ENCODE peak calls at places on chromosome 13, in four cellular contexts. R is SK-N-SH, I is HepG2, F is K562. C is an unnamed sample.

GRCh38 chr13:30186644-30187431 is 120.5 kb downstream of the KATNAL1 start:
- DNase-seq in F (no peak), I (no peak), R (no peak), C (no peak)

GRCh38 chr13:108269601-108270328 is at the start of gene TNFSF13B:
- DNase-seq in F (peak), I (peak), R (peak), C (peak)

GRCh38 chr13:30094015-30094533 is 213.3 kb downstream of the KATNAL1 start:
- DNase-seq in R (no peak), I (no peak), F (no peak), C (no peak)

GRCh38 chr13:44576396-44577235 is 486 bp upstream of the TSC22D1 start:
- DNase-seq in R (peak), F (peak), I (no peak), C (no peak)

GRCh38 chr13:36543671-36544070 is 111.4 kb downstream of the CCNA1 start:
- DNase-seq in R (no peak), F (no peak), I (no peak), C (no peak)

GRCh38 chr13:18996627-18997051 is 185.0 kb downstream of the TUBA3C start:
- DNase-seq in I (no peak), R (no peak), F (peak), C (no peak)

GRCh38 chr13:24727731-24728601 is 36.0 kb upstream of the RNF17 start:
- DNase-seq in F (peak), R (peak), I (peak), C (peak)

GRCh38 chr13:99382428-99383133 is 75.4 kb upstream of the GPR183 start:
- DNase-seq in I (no peak), R (no peak), F (no peak), C (no peak)

GRCh38 chr13:53778937-53779336 is 750.3 kb downstream of the OLFM4 start:
- DNase-seq in F (no peak), R (no peak), I (no peak), C (no peak)

GRCh38 chr13:81929988-81930387 is 1589.1 kb upstream of the SPRY2 start:
- DNase-seq in I (peak), F (no peak), R (peak), C (no peak)

GRCh38 chr13:36998624-36999041 is 507 bp downstream of the ALG5 start:
- DNase-seq in F (peak), R (peak), I (no peak), C (no peak)

GRCh38 chr13:53089951-53090350 is 61.3 kb downstream of the OLFM4 start:
- DNase-seq in I (no peak), R (no peak), F (no peak), C (no peak)

GRCh38 chr13:86870388-86870966 is 800.7 kb upstream of the SLITRK5 start:
- DNase-seq in F (peak), R (peak), I (peak), C (no peak)

GRCh38 chr13:46606915-46607413 is 54.0 kb downstream of the LRCH1 start:
- DNase-seq in R (no peak), F (peak), I (no peak), C (no peak)

GRCh38 chr13:40149611-40150283 is 494.3 kb downstream of the COG6 start:
- DNase-seq in R (no peak), I (no peak), F (no peak), C (no peak)

DNA sequence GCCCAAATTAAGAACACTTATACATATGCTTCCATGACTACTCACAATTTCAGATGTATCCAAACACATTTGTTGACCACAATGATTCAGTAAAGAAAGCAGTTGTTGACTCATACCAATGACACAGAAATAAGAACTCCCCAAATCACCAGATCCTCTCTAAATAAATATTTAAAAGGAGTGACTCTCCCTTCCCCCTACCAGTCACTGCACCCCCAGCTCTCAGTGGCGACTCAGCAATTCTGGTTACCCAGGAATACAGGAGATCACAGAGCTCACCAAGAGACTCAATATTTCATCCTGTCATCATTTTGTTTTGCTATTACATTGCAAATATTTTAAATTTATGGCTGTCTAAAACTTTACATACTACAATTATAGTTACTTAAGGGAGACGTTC is 131.5 kb downstream of the RGCC start:
- DNase-seq in I (peak), F (peak), R (no peak), C (no peak)
- TF ChIP-seq NFIC in I (no peak), F (no peak), R (peak), C (no peak)

GRCh38 chr13:33183431-33184130 is 102.0 kb downstream of the STARD13 start:
- DNase-seq in F (no peak), I (no peak), R (no peak), C (no peak)
- TF ChIP-seq NFIC in F (no peak), I (no peak), R (no peak), C (no peak)

GRCh38 chr13:84651288-84651687 is 769.0 kb upstream of the SLITRK1 start:
- DNase-seq in R (no peak), F (no peak), I (peak), C (no peak)
- TF ChIP-seq NFIC in R (peak), F (no peak), I (no peak), C (no peak)

DNA sequence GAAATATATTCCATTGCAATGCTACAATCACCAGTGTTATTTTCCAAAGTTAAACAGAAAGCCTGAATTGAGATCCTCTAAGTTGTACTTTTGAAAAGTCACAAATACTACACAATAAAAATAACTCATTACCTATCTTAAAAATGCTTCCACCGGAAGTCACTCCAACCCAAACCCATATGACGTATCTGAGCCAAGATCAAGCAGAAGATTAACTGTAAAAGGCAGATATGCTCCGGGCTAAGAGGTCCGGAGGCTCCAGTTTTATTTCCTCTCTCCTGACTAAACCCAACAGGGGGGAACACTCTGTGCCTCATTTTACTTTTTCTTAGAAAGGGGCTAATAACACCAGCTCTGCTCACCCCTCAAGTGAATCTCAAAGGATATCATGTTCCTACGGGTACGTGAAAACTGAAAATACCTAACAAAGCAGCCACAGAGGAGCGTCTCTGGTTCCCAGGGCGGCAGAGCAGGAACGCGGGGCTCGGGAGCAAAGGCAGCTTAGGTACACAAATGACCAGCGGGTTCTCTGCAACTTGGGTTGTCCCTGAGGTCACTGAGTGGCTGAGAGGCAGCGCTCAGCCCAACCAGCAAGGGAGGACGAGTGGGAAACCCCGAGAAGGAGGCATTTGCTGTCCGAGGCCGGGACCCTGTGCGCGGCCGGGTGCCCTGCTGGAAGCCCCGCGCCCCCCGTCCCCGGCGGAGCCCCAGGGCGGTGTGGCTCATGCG is 752 bp downstream of the RAB20 start:
- DNase-seq in F (peak), R (peak), I (peak), C (no peak)
- TF ChIP-seq NFIC in F (no peak), R (no peak), I (no peak), C (no peak)

GRCh38 chr13:28159057-28159456 is 20.7 kb downstream of the PAN3 start:
- DNase-seq in I (no peak), F (no peak), R (no peak), C (no peak)

GRCh38 chr13:28163587-28163986 is 25.2 kb downstream of the PAN3 start:
- DNase-seq in F (no peak), I (no peak), R (no peak), C (no peak)

DNA sequence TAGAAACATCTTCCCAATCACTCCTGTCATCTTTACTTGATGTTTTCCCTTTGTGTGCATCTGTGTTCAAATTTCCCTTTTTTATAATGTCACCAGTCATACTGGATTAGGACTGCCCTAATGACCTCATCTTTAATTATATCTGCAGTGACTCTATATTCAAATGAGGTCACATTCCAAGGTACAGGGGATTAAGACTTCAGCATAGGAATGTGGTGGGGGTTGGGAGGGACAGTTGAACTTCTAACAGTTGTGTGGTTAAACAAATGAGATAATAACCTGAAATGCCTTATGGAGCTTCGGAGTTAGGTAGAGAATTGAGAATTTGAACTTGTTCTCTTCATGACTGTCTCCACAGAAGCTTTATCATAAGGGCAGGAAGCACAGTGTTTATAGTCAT is 23.0 kb downstream of the PAN3 start:
- DNase-seq in R (no peak), I (peak), F (peak), C (no peak)
- TF ChIP-seq NFIC in R (no peak), I (no peak), F (no peak), C (no peak)

DNA sequence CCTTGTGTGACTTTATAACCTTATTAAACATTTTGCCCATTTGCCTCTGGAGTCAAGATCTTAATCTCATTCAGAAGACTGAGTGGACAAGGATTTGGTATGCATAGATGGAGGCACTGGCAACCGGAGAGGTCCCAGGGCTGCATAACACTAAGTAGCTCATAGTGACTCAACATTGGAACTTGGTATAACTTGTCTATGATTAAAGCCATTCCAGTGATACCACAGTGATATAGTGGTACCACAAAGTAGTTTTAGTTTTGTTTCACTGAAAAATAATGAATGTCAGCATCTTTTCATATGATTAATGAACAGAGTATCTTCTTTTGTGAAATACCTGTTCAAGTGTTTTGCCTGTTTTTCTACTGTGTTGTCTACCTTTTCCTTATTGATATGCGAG is 26.4 kb downstream of the CDK8 start:
- DNase-seq in R (no peak), F (no peak), I (no peak), C (no peak)
- TF ChIP-seq NFIC in R (peak), F (no peak), I (no peak), C (no peak)

DNA sequence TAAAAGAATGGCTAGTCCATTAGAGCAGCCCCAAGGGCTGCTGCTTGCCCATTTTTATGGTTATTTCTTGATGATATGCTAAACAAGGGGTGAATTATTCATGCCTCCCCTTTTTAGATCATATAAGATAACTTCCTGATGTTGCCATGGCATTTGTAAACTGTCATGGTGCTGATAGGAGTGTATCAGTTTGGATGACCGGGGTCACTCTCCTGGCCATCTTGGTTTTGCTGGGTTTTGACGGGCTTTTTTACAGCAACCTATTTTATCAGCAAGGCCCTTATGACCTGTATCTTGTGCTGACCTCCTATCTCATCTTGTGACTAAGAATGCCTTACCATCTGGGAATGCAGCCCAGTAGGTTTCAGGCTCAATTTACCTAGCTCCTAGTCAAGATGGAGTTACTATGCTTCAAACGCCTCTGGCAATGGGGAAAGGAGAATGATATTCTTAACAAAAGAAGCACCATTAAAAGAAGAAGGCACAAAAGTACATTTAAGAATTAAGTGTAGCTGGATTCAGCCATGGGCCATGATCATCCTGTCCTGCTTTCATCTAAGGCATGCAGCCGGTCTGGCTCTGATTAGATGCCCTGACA is 1156.0 kb downstream of the PCDH9 start:
- DNase-seq in I (no peak), R (no peak), F (peak), C (no peak)
- TF ChIP-seq NFIC in I (no peak), R (no peak), F (no peak), C (no peak)

GRCh38 chr13:38045278-38046048 is 175.9 kb upstream of the TRPC4 start:
- DNase-seq in I (peak), F (peak), R (peak), C (no peak)
- TF ChIP-seq NFIC in I (no peak), F (no peak), R (no peak), C (no peak)

GRCh38 chr13:56457535-56458200 is 683.0 kb upstream of the PRR20A start:
- DNase-seq in F (no peak), R (no peak), I (no peak), C (no peak)
- TF ChIP-seq NFIC in F (no peak), R (no peak), I (no peak), C (no peak)